ENCODE peak calls at places on chromosomes 7 and 10, in five cellular contexts. O, P, K, A and I are unnamed samples.

GRCh38 chr7:73418113-73418703 is 15.4 kb upstream of the FZD9 start:
- DNase-seq in P (no peak), K (no peak), O (no peak), A (no peak), I (no peak)

GRCh38 chr7:18396953-18397352 is 98.6 kb upstream of the HDAC9 start:
- DNase-seq in A (no peak), O (no peak), P (no peak), K (no peak), I (no peak)

GRCh38 chr10:6148908-6149307 is 53.8 kb upstream of the PFKFB3 start:
- DNase-seq in K (no peak), A (no peak), P (no peak), O (peak; percentile 54), I (no peak)

GRCh38 chr10:44517635-44518034 is 132.7 kb upstream of the CXCL12 start:
- DNase-seq in P (no peak), K (no peak), O (no peak), A (no peak), I (no peak)

GRCh38 chr10:17432738-17433137 is 21.7 kb downstream of the ST8SIA6 start:
- DNase-seq in O (no peak), K (no peak), A (no peak), P (peak; percentile 24), I (no peak)

GRCh38 chr7:101442426-101443070 is 79.9 kb downstream of the COL26A1 start:
- DNase-seq in P (peak; percentile 33), O (peak; percentile 70), A (no peak), K (no peak), I (no peak)

GRCh38 chr7:107446988-107447387 is 22.9 kb upstream of the GPR22 start:
- DNase-seq in A (no peak), O (no peak), K (no peak), P (peak; percentile 32), I (no peak)

GRCh38 chr10:72239409-72239808 is 23.3 kb upstream of the ASCC1 start:
- DNase-seq in A (no peak), K (no peak), O (no peak), P (no peak), I (no peak)

GRCh38 chr10:59240581-59241183 is 64.2 kb downstream of the PHYHIPL start:
- DNase-seq in P (peak; percentile 36), K (no peak), O (peak; percentile 28), A (no peak), I (no peak)

GRCh38 chr7:121620953-121621606 is 225.0 kb upstream of the FAM3C start:
- DNase-seq in K (no peak), A (no peak), O (no peak), P (no peak), I (no peak)

GRCh38 chr7:124033807-124034753 is 1.2 kb upstream of the TMEM229A start:
- DNase-seq in O (no peak), A (no peak), K (no peak), P (no peak), I (no peak)

GRCh38 chr10:81179805-81180452 is 642.2 kb downstream of the SH2D4B start:
- DNase-seq in P (peak; percentile 19), O (peak; percentile 12), K (no peak), A (no peak), I (no peak)

GRCh38 chr10:122981066-122981464 is 864 bp downstream of the PSTK start:
- DNase-seq in A (no peak), O (peak; percentile 31), K (no peak), P (peak; percentile 47), I (no peak)

GRCh38 chr10:120184547-120185337 is 272.3 kb upstream of the PLPP4 start:
- DNase-seq in K (no peak), O (no peak), P (no peak), A (no peak), I (no peak)

GRCh38 chr10:114519306-114519669 is 115.0 kb upstream of the AFAP1L2 start:
- DNase-seq in O (no peak), A (no peak), K (no peak), P (no peak), I (no peak)

GRCh38 chr7:100895956-100896742 is 461 bp upstream of the ACHE start:
- DNase-seq in P (no peak), A (no peak), O (no peak), K (no peak), I (no peak)

GRCh38 chr7:38319873-38320272 is 46.4 kb upstream of the TARP start:
- DNase-seq in K (no peak), P (no peak), A (no peak), O (no peak), I (no peak)

GRCh38 chr7:2072042-2072441 is 160.7 kb downstream of the MAD1L1 start:
- DNase-seq in P (no peak), A (no peak), K (no peak), O (no peak), I (no peak)

GRCh38 chr10:71497802-71498326 is 101.1 kb downstream of the CDH23 start:
- DNase-seq in O (no peak), P (no peak), A (no peak), K (no peak), I (no peak)

GRCh38 chr10:90930070-90930837 is 9.4 kb upstream of the ANKRD1 start:
- DNase-seq in O (peak; percentile 62), A (no peak), K (no peak), P (peak; percentile 93), I (no peak)

GRCh38 chr7:120998996-120999565 is 10.6 kb downstream of the CPED1 start:
- DNase-seq in P (no peak), K (no peak), A (no peak), O (no peak), I (no peak)

GRCh38 chr7:80542398-80542797 is 30.5 kb upstream of the GNAT3 start:
- DNase-seq in K (no peak), A (no peak), P (peak; percentile 95), O (peak; percentile 21), I (no peak)

GRCh38 chr10:86867149-86867548 is 90.3 kb downstream of the MMRN2 start:
- DNase-seq in K (no peak), O (no peak), A (no peak), P (no peak), I (no peak)

GRCh38 chr7:32347244-32347828 is 142.8 kb downstream of the LSM5 start:
- DNase-seq in O (no peak), P (peak; percentile 19), K (no peak), A (no peak), I (no peak)

GRCh38 chr10:73263948-73264347 is 11.5 kb upstream of the MRPS16 start:
- DNase-seq in K (no peak), P (peak; percentile 60), O (peak; percentile 53), A (no peak), I (no peak)

GRCh38 chr10:1177936-1178335 is 121.8 kb downstream of the WDR37 start:
- DNase-seq in P (no peak), K (no peak), A (no peak), O (no peak), I (no peak)

GRCh38 chr10:75102830-75103673 is 8.4 kb upstream of the SAMD8 start:
- DNase-seq in K (no peak), O (no peak), A (peak; percentile 42), P (no peak), I (no peak)